ENCODE peak calls at places on chromosomes 1 and 21, in seven cellular contexts. One of them, this sample, is unnamed. For H3K9me3, the result is how much of the 10 kb centered on the place peaks cover.

GRCh38 chr1:171138973-171139372 is 46.1 kb upstream of the FMO2 start:
- DNase-seq in OCI-LY7: no peak
- DNase-seq in SK-N-MC: no peak
- DNase-seq in upper lobe of left lung: no peak
- DNase-seq in keratinocyte: no peak
- DNase-seq in CD4-positive, alpha-beta T cell: no peak
- DNase-seq in CD8-positive, alpha-beta T cell: no peak
- DNase-seq in this sample: no peak

GRCh38 chr1:1203561-1204424 is 2.6 kb downstream of the TNFRSF18 start:
- DNase-seq in OCI-LY7: no peak
- DNase-seq in SK-N-MC: no peak
- DNase-seq in upper lobe of left lung: peak
- DNase-seq in keratinocyte: no peak
- DNase-seq in CD4-positive, alpha-beta T cell: no peak
- DNase-seq in CD8-positive, alpha-beta T cell: no peak
- DNase-seq in this sample: peak

GRCh38 chr1:183543619-183544204 is 46.5 kb downstream of the NCF2 start:
- DNase-seq in OCI-LY7: peak
- DNase-seq in SK-N-MC: no peak
- DNase-seq in upper lobe of left lung: no peak
- DNase-seq in keratinocyte: no peak
- DNase-seq in CD4-positive, alpha-beta T cell: no peak
- DNase-seq in CD8-positive, alpha-beta T cell: peak
- DNase-seq in this sample: no peak

GRCh38 chr1:33348194-33348593 is 27.3 kb upstream of the A3GALT2 start:
- DNase-seq in OCI-LY7: no peak
- DNase-seq in SK-N-MC: no peak
- DNase-seq in upper lobe of left lung: no peak
- DNase-seq in keratinocyte: no peak
- DNase-seq in CD4-positive, alpha-beta T cell: no peak
- DNase-seq in CD8-positive, alpha-beta T cell: no peak
- DNase-seq in this sample: no peak

GRCh38 chr1:226763741-226764264 is 24.7 kb upstream of the ITPKB start:
- DNase-seq in OCI-LY7: peak
- DNase-seq in SK-N-MC: peak
- DNase-seq in upper lobe of left lung: no peak
- DNase-seq in keratinocyte: peak
- DNase-seq in CD4-positive, alpha-beta T cell: no peak
- DNase-seq in CD8-positive, alpha-beta T cell: peak
- DNase-seq in this sample: no peak

GRCh38 chr1:30427545-30427944 is 295.8 kb downstream of the MATN1 start:
- DNase-seq in OCI-LY7: no peak
- DNase-seq in SK-N-MC: no peak
- DNase-seq in upper lobe of left lung: no peak
- DNase-seq in keratinocyte: no peak
- DNase-seq in CD4-positive, alpha-beta T cell: no peak
- DNase-seq in CD8-positive, alpha-beta T cell: no peak
- DNase-seq in this sample: no peak

GRCh38 chr1:211742272-211742671 is 66.9 kb upstream of the NEK2 start:
- DNase-seq in OCI-LY7: no peak
- DNase-seq in SK-N-MC: no peak
- DNase-seq in upper lobe of left lung: no peak
- DNase-seq in keratinocyte: no peak
- DNase-seq in CD4-positive, alpha-beta T cell: no peak
- DNase-seq in CD8-positive, alpha-beta T cell: no peak
- DNase-seq in this sample: no peak

GRCh38 chr1:111733183-111733995 is 5.8 kb downstream of the INKA2 start:
- DNase-seq in OCI-LY7: no peak
- DNase-seq in SK-N-MC: no peak
- DNase-seq in upper lobe of left lung: no peak
- DNase-seq in keratinocyte: no peak
- DNase-seq in CD4-positive, alpha-beta T cell: no peak
- DNase-seq in CD8-positive, alpha-beta T cell: no peak
- DNase-seq in this sample: no peak

GRCh38 chr1:211581521-211581920 is 2.6 kb upstream of the SLC30A1 start:
- DNase-seq in OCI-LY7: no peak
- DNase-seq in SK-N-MC: no peak
- DNase-seq in upper lobe of left lung: no peak
- DNase-seq in keratinocyte: no peak
- DNase-seq in CD4-positive, alpha-beta T cell: no peak
- DNase-seq in CD8-positive, alpha-beta T cell: no peak
- DNase-seq in this sample: no peak

GRCh38 chr1:206631085-206631509 is 4.2 kb upstream of the DYRK3 start:
- DNase-seq in OCI-LY7: peak
- DNase-seq in SK-N-MC: peak
- DNase-seq in upper lobe of left lung: no peak
- DNase-seq in keratinocyte: peak
- DNase-seq in CD4-positive, alpha-beta T cell: peak
- DNase-seq in CD8-positive, alpha-beta T cell: peak
- DNase-seq in this sample: no peak

GRCh38 chr1:18097206-18097605 is 10.4 kb upstream of the IGSF21 start:
- DNase-seq in OCI-LY7: no peak
- DNase-seq in SK-N-MC: no peak
- DNase-seq in upper lobe of left lung: no peak
- DNase-seq in keratinocyte: no peak
- DNase-seq in CD4-positive, alpha-beta T cell: no peak
- DNase-seq in CD8-positive, alpha-beta T cell: no peak
- DNase-seq in this sample: no peak

GRCh38 chr1:37152491-37152890 is 118.2 kb upstream of the GRIK3 start:
- DNase-seq in OCI-LY7: no peak
- DNase-seq in SK-N-MC: no peak
- DNase-seq in upper lobe of left lung: no peak
- DNase-seq in keratinocyte: no peak
- DNase-seq in CD4-positive, alpha-beta T cell: no peak
- DNase-seq in CD8-positive, alpha-beta T cell: no peak
- DNase-seq in this sample: no peak

GRCh38 chr1:115815694-115816093 is 25.2 kb downstream of the NHLH2 start:
- DNase-seq in OCI-LY7: no peak
- DNase-seq in SK-N-MC: no peak
- DNase-seq in upper lobe of left lung: no peak
- DNase-seq in keratinocyte: no peak
- DNase-seq in CD4-positive, alpha-beta T cell: no peak
- DNase-seq in CD8-positive, alpha-beta T cell: no peak
- DNase-seq in this sample: no peak

GRCh38 chr1:33228935-33229487 is 27.3 kb upstream of the ZNF362 start:
- DNase-seq in OCI-LY7: no peak
- DNase-seq in SK-N-MC: peak
- DNase-seq in upper lobe of left lung: no peak
- DNase-seq in keratinocyte: no peak
- DNase-seq in CD4-positive, alpha-beta T cell: no peak
- DNase-seq in CD8-positive, alpha-beta T cell: no peak
- DNase-seq in this sample: no peak

GRCh38 chr1:206967096-206967851 is 3.0 kb downstream of the FCAMR start:
- DNase-seq in OCI-LY7: no peak
- DNase-seq in SK-N-MC: no peak
- DNase-seq in upper lobe of left lung: no peak
- DNase-seq in keratinocyte: no peak
- DNase-seq in CD4-positive, alpha-beta T cell: no peak
- DNase-seq in CD8-positive, alpha-beta T cell: no peak
- DNase-seq in this sample: no peak

DNA sequence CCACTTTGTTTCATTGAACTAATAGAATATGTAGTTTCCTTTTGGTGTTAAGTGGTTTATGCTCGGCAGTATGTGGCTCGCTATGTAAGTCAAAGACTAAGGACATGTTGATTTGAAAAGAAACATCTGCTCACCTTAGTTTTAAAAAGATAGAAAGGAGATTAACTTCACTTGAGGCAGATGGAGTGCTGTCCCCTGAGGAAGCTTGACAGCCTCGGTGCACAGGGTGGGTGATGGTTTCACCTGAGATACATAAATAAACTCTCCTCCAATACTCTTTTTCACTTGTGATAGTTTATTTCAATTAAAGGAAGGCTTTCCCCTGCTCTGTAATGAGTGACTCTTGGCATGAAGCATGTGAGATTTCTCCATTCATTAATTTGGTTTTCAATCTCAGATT is 70.8 kb upstream of the FMN2 start:
- DNase-seq in OCI-LY7: no peak
- DNase-seq in SK-N-MC: no peak
- DNase-seq in upper lobe of left lung: no peak
- DNase-seq in keratinocyte: no peak
- DNase-seq in CD4-positive, alpha-beta T cell: no peak
- DNase-seq in CD8-positive, alpha-beta T cell: no peak
- DNase-seq in this sample: no peak
- H3K9me3 ChIP-seq in OCI-LY7: under half
- H3K9me3 ChIP-seq in SK-N-MC: under half
- H3K9me3 ChIP-seq in upper lobe of left lung: under half
- H3K9me3 ChIP-seq in keratinocyte: under half
- H3K9me3 ChIP-seq in CD4-positive, alpha-beta T cell: under half
- H3K9me3 ChIP-seq in CD8-positive, alpha-beta T cell: under half
- H3K9me3 ChIP-seq in this sample: under half

DNA sequence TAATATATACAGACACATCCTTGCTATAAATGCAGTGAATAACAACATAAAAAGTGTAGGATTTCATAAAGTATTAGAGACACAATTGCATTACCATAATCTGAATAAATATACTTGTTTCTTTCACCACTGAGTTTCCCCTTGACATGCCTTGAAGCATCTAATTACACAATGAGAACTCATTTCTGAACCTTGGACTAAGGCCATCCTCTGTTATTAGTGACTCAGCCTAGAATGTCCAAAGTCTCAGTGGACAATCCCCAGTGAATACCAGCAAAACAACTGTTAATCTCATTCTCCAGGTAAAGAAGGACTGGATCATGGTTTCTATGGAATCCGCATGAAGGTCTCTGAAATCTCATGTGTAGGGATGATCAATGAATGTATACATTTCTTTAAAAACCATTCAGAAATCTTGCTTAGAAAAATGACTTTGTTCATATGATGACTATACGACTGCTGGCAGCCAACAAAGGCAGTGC is at the start of gene OR2L5:
- DNase-seq in OCI-LY7: no peak
- DNase-seq in SK-N-MC: no peak
- DNase-seq in upper lobe of left lung: no peak
- DNase-seq in keratinocyte: no peak
- DNase-seq in CD4-positive, alpha-beta T cell: no peak
- DNase-seq in CD8-positive, alpha-beta T cell: no peak
- DNase-seq in this sample: no peak
- H3K9me3 ChIP-seq in OCI-LY7: under half
- H3K9me3 ChIP-seq in SK-N-MC: under half
- H3K9me3 ChIP-seq in upper lobe of left lung: under half
- H3K9me3 ChIP-seq in keratinocyte: under half
- H3K9me3 ChIP-seq in CD4-positive, alpha-beta T cell: under half
- H3K9me3 ChIP-seq in CD8-positive, alpha-beta T cell: under half
- H3K9me3 ChIP-seq in this sample: under half

GRCh38 chr1:2868571-2868970 is 67.1 kb upstream of the TTC34 start:
- DNase-seq in OCI-LY7: no peak
- DNase-seq in SK-N-MC: no peak
- DNase-seq in upper lobe of left lung: no peak
- DNase-seq in keratinocyte: no peak
- DNase-seq in CD4-positive, alpha-beta T cell: no peak
- DNase-seq in CD8-positive, alpha-beta T cell: no peak
- DNase-seq in this sample: no peak
- H3K9me3 ChIP-seq in OCI-LY7: under half
- H3K9me3 ChIP-seq in SK-N-MC: under half
- H3K9me3 ChIP-seq in upper lobe of left lung: under half
- H3K9me3 ChIP-seq in keratinocyte: under half
- H3K9me3 ChIP-seq in CD4-positive, alpha-beta T cell: under half
- H3K9me3 ChIP-seq in CD8-positive, alpha-beta T cell: under half
- H3K9me3 ChIP-seq in this sample: under half

GRCh38 chr1:192252776-192253175 is 64.0 kb upstream of the RGS21 start:
- DNase-seq in OCI-LY7: no peak
- DNase-seq in SK-N-MC: no peak
- DNase-seq in upper lobe of left lung: no peak
- DNase-seq in keratinocyte: no peak
- DNase-seq in CD4-positive, alpha-beta T cell: no peak
- DNase-seq in CD8-positive, alpha-beta T cell: no peak
- DNase-seq in this sample: no peak

GRCh38 chr1:192256674-192257334 is 60.0 kb upstream of the RGS21 start:
- DNase-seq in OCI-LY7: no peak
- DNase-seq in SK-N-MC: no peak
- DNase-seq in upper lobe of left lung: no peak
- DNase-seq in keratinocyte: no peak
- DNase-seq in CD4-positive, alpha-beta T cell: no peak
- DNase-seq in CD8-positive, alpha-beta T cell: no peak
- DNase-seq in this sample: no peak

GRCh38 chr1:192251735-192252134 is 65.1 kb upstream of the RGS21 start:
- DNase-seq in OCI-LY7: no peak
- DNase-seq in SK-N-MC: no peak
- DNase-seq in upper lobe of left lung: no peak
- DNase-seq in keratinocyte: no peak
- DNase-seq in CD4-positive, alpha-beta T cell: no peak
- DNase-seq in CD8-positive, alpha-beta T cell: no peak
- DNase-seq in this sample: no peak
- H3K9me3 ChIP-seq in OCI-LY7: under half
- H3K9me3 ChIP-seq in SK-N-MC: under half
- H3K9me3 ChIP-seq in upper lobe of left lung: under half
- H3K9me3 ChIP-seq in keratinocyte: under half
- H3K9me3 ChIP-seq in CD4-positive, alpha-beta T cell: under half
- H3K9me3 ChIP-seq in CD8-positive, alpha-beta T cell: under half
- H3K9me3 ChIP-seq in this sample: under half

GRCh38 chr21:39934895-39935294 is 67.7 kb downstream of the PCP4 start:
- DNase-seq in OCI-LY7: no peak
- DNase-seq in SK-N-MC: no peak
- DNase-seq in upper lobe of left lung: no peak
- DNase-seq in keratinocyte: no peak
- DNase-seq in CD4-positive, alpha-beta T cell: no peak
- DNase-seq in CD8-positive, alpha-beta T cell: no peak
- DNase-seq in this sample: no peak
- H3K9me3 ChIP-seq in OCI-LY7: under half
- H3K9me3 ChIP-seq in SK-N-MC: under half
- H3K9me3 ChIP-seq in upper lobe of left lung: under half
- H3K9me3 ChIP-seq in keratinocyte: under half
- H3K9me3 ChIP-seq in CD4-positive, alpha-beta T cell: under half
- H3K9me3 ChIP-seq in CD8-positive, alpha-beta T cell: under half
- H3K9me3 ChIP-seq in this sample: under half

GRCh38 chr1:152728986-152729385 is 21.0 kb downstream of the LCE4A start:
- DNase-seq in OCI-LY7: no peak
- DNase-seq in SK-N-MC: no peak
- DNase-seq in upper lobe of left lung: no peak
- DNase-seq in keratinocyte: no peak
- DNase-seq in CD4-positive, alpha-beta T cell: no peak
- DNase-seq in CD8-positive, alpha-beta T cell: no peak
- DNase-seq in this sample: no peak
- H3K9me3 ChIP-seq in OCI-LY7: under half
- H3K9me3 ChIP-seq in SK-N-MC: under half
- H3K9me3 ChIP-seq in upper lobe of left lung: under half
- H3K9me3 ChIP-seq in keratinocyte: under half
- H3K9me3 ChIP-seq in CD4-positive, alpha-beta T cell: under half
- H3K9me3 ChIP-seq in CD8-positive, alpha-beta T cell: under half
- H3K9me3 ChIP-seq in this sample: under half

GRCh38 chr1:248417854-248418253 is 15.0 kb downstream of the OR2T1 start:
- DNase-seq in OCI-LY7: no peak
- DNase-seq in SK-N-MC: no peak
- DNase-seq in upper lobe of left lung: no peak
- DNase-seq in keratinocyte: no peak
- DNase-seq in CD4-positive, alpha-beta T cell: no peak
- DNase-seq in CD8-positive, alpha-beta T cell: no peak
- DNase-seq in this sample: no peak

GRCh38 chr1:248421384-248421783 is 18.5 kb downstream of the OR2T1 start:
- DNase-seq in OCI-LY7: peak
- DNase-seq in SK-N-MC: no peak
- DNase-seq in upper lobe of left lung: no peak
- DNase-seq in keratinocyte: no peak
- DNase-seq in CD4-positive, alpha-beta T cell: no peak
- DNase-seq in CD8-positive, alpha-beta T cell: no peak
- DNase-seq in this sample: no peak

GRCh38 chr1:248416226-248416625 is 13.4 kb downstream of the OR2T1 start:
- DNase-seq in OCI-LY7: no peak
- DNase-seq in SK-N-MC: no peak
- DNase-seq in upper lobe of left lung: no peak
- DNase-seq in keratinocyte: no peak
- DNase-seq in CD4-positive, alpha-beta T cell: no peak
- DNase-seq in CD8-positive, alpha-beta T cell: no peak
- DNase-seq in this sample: no peak
- H3K9me3 ChIP-seq in OCI-LY7: under half
- H3K9me3 ChIP-seq in SK-N-MC: under half
- H3K9me3 ChIP-seq in upper lobe of left lung: under half
- H3K9me3 ChIP-seq in keratinocyte: under half
- H3K9me3 ChIP-seq in CD4-positive, alpha-beta T cell: under half
- H3K9me3 ChIP-seq in CD8-positive, alpha-beta T cell: under half
- H3K9me3 ChIP-seq in this sample: under half